ENCODE peak calls at places on chromosomes 6 and 20, in seven cellular contexts. L, X, F, G, D, W and N are unnamed samples.

GRCh38 chr20:33337119-33337518 is 54.1 kb downstream of the BPIFB1 start:
- DNase-seq in W (no peak), F (no peak), D (no peak), X (no peak), L (no peak), G (no peak), N (no peak)

GRCh38 chr20:60046011-60046413 is 87.8 kb downstream of the CDH26 start:
- DNase-seq in D (no peak), W (peak), G (peak), F (no peak), L (no peak), X (peak), N (no peak)

GRCh38 chr20:48230251-48230650 is 445.0 kb upstream of the SULF2 start:
- DNase-seq in L (no peak), D (no peak), W (no peak), G (no peak), F (no peak), X (no peak), N (no peak)

GRCh38 chr6:854405-855073 is 161.6 kb upstream of the EXOC2 start:
- DNase-seq in X (no peak), G (peak), W (no peak), D (no peak), L (no peak), F (no peak), N (no peak)

GRCh38 chr6:90859612-90860011 is 272.7 kb upstream of the MAP3K7 start:
- DNase-seq in L (peak), F (no peak), X (no peak), G (no peak), W (peak), D (no peak), N (no peak)

GRCh38 chr6:131924881-131925474 is 26.2 kb downstream of the CCN2 start:
- DNase-seq in D (no peak), X (no peak), L (peak), G (peak), F (no peak), W (no peak), N (no peak)

GRCh38 chr6:54801244-54801643 is 45.3 kb upstream of the FAM83B start:
- DNase-seq in W (no peak), L (no peak), X (no peak), D (no peak), F (no peak), G (no peak), N (no peak)

GRCh38 chr6:39411465-39411864 is 89.0 kb upstream of the KCNK16 start:
- DNase-seq in G (peak), L (no peak), W (no peak), F (no peak), X (no peak), D (no peak), N (peak)

GRCh38 chr6:77292564-77293546 is 170.4 kb downstream of the HTR1B start:
- DNase-seq in L (no peak), W (no peak), G (peak), X (no peak), D (no peak), F (no peak), N (peak)

GRCh38 chr20:33812673-33813462 is 1.7 kb downstream of the CHMP4B start:
- DNase-seq in G (no peak), L (peak), X (peak), W (no peak), F (no peak), D (no peak), N (no peak)

GRCh38 chr6:3266170-3266569 is 7.4 kb downstream of the PSMG4 start:
- DNase-seq in D (no peak), G (no peak), F (peak), X (no peak), W (peak), L (no peak), N (no peak)

GRCh38 chr6:108868551-108869145 is 20.4 kb downstream of the ARMC2 start:
- DNase-seq in F (peak), X (no peak), G (no peak), D (no peak), W (no peak), L (no peak), N (no peak)

GRCh38 chr20:54025166-54025835 is 45.1 kb downstream of the BCAS1 start:
- DNase-seq in X (no peak), F (no peak), W (no peak), G (no peak), L (no peak), D (no peak), N (no peak)

GRCh38 chr20:4138056-4138455 is 122.7 kb upstream of the RNF24 start:
- DNase-seq in F (no peak), W (no peak), D (no peak), G (no peak), L (no peak), X (no peak), N (no peak)

GRCh38 chr20:3218307-3218988 is 9.2 kb downstream of the ITPA start:
- DNase-seq in X (peak), D (peak), L (peak), G (no peak), F (peak), W (peak), N (no peak)

GRCh38 chr6:29685718-29686326 is 4.9 kb upstream of the ZFP57 start:
- DNase-seq in G (no peak), D (no peak), W (peak), F (peak), X (no peak), L (peak), N (no peak)

GRCh38 chr6:90677440-90677839 is 90.6 kb upstream of the MAP3K7 start:
- DNase-seq in F (no peak), W (no peak), G (no peak), D (no peak), L (no peak), X (no peak), N (no peak)

GRCh38 chr6:158784505-158784904 is 34.7 kb downstream of the EZR start:
- DNase-seq in W (no peak), X (no peak), G (peak), L (no peak), D (no peak), F (no peak), N (peak)

GRCh38 chr6:28587011-28587745 is 61.5 kb downstream of the GPX5 start:
- DNase-seq in W (peak), L (peak), F (peak), D (peak), X (peak), G (no peak), N (no peak)

GRCh38 chr6:20933057-20933792 is 399.0 kb downstream of the CDKAL1 start:
- DNase-seq in D (no peak), F (no peak), L (no peak), W (no peak), G (no peak), X (no peak), N (no peak)

GRCh38 chr6:63391203-63391970 is 71.6 kb upstream of the LGSN start:
- DNase-seq in W (no peak), X (no peak), L (no peak), G (no peak), D (no peak), F (no peak), N (no peak)

GRCh38 chr20:62622877-62623487 is 19.3 kb upstream of the SLCO4A1 start:
- DNase-seq in X (no peak), W (no peak), D (peak), L (no peak), F (peak), G (no peak), N (no peak)

GRCh38 chr20:7497985-7498384 is 442.3 kb downstream of the HAO1 start:
- DNase-seq in F (no peak), D (no peak), L (no peak), W (no peak), G (no peak), X (no peak), N (peak)

GRCh38 chr6:39416728-39417127 is 94.2 kb upstream of the KCNK16 start:
- DNase-seq in W (no peak), G (peak), X (no peak), F (no peak), D (no peak), L (no peak), N (peak)

GRCh38 chr6:108809211-108809610 is 39.0 kb upstream of the ARMC2 start:
- DNase-seq in G (no peak), X (no peak), D (no peak), L (no peak), W (no peak), F (no peak), N (no peak)

GRCh38 chr6:54428437-54428836 is 120.2 kb downstream of the TINAG start:
- DNase-seq in X (no peak), F (no peak), D (no peak), G (no peak), L (no peak), W (no peak), N (no peak)

GRCh38 chr6:1770435-1770843 is 160.7 kb downstream of the FOXC1 start:
- DNase-seq in X (no peak), L (no peak), G (peak), W (no peak), D (no peak), F (no peak), N (no peak)

GRCh38 chr6:49151957-49152356 is 311.1 kb downstream of the MMUT start:
- DNase-seq in F (no peak), D (no peak), W (no peak), X (no peak), L (no peak), G (no peak), N (no peak)

GRCh38 chr20:62585571-62585970 is 56.7 kb upstream of the SLCO4A1 start:
- DNase-seq in G (no peak), D (no peak), L (no peak), X (no peak), F (peak), W (no peak), N (no peak)

GRCh38 chr20:58703765-58704331 is 11.2 kb downstream of the NPEPL1 start:
- DNase-seq in W (no peak), G (no peak), D (no peak), X (no peak), F (no peak), L (no peak), N (no peak)

GRCh38 chr6:111683749-111684267 is 78.1 kb upstream of the TRAF3IP2 start:
- DNase-seq in X (no peak), G (peak), L (no peak), F (peak), D (no peak), W (no peak), N (no peak)

GRCh38 chr20:56395166-56395565 is 2.7 kb downstream of the CSTF1 start:
- DNase-seq in X (no peak), L (no peak), G (no peak), D (no peak), W (no peak), F (no peak), N (no peak)

GRCh38 chr20:56391596-56392281 is at the start of gene AURKA:
- DNase-seq in W (no peak), F (no peak), L (no peak), G (no peak), X (no peak), D (no peak), N (no peak)

GRCh38 chr20:56392282-56393132 is at the start of gene CSTF1:
- DNase-seq in D (peak), W (peak), X (peak), L (peak), G (peak), F (peak), N (peak)

GRCh38 chr20:56393133-56393472 is 658 bp downstream of the CSTF1 start:
- DNase-seq in W (no peak), G (no peak), L (no peak), D (no peak), F (no peak), X (no peak), N (no peak)

GRCh38 chr20:56393653-56394052 is 1.2 kb downstream of the CSTF1 start:
- DNase-seq in F (no peak), X (no peak), D (no peak), W (no peak), G (no peak), L (no peak), N (no peak)
- H3K27ac ChIP-seq in F (no peak), X (peak), D (no peak), W (no peak), G (peak), L (no peak), N (no peak)

GRCh38 chr6:13787146-13787545 is 27.2 kb downstream of the MCUR1 start:
- DNase-seq in D (no peak), L (peak), G (peak), F (no peak), W (no peak), X (no peak), N (no peak)
- H3K27ac ChIP-seq in D (no peak), L (peak), G (no peak), F (no peak), W (peak), X (no peak), N (no peak)

DNA sequence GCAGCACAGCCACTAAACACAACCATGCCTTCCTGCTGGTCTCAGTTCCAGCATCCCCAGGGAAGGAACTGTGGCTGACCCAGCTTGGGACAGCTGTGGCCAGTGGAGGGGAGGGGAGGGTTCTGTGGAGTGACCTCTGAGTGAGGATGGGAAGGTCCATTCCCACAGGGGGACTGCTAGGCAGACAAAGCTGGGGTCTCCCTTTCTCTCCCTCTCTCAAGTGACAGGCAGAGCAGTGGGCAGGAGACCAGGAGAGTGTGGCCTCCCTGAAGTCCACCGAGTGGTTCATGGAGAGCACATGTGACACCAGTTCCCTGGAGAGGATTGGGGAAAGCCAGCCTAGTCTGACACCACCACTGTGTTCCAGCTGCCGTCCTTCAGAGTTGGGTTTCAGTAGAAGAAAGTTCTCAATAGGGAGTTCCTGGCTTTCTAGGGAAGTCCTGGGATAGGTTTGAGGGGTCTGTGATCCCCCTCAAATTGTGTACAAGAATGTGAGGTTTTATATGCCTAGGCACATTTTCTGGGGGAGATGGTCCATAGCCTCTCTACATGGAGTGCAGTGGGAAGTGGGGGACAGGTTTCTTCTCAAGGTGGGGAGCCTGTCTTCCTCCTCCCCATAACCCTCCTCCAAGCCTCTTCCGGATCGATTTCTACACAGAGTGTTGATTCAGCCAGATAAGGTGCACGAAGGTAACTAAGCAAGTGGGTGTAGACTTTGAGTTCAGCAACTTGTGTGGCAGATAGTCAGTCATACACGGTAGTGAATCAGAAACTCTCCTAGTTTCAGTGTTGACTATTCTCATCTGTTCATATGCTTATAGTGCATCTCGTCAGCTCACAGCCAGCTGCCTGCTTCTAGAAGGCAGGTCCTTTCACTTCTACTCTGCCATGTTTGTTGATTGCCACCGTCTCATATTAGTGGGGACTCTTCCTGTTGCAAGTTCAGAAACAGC is 18.9 kb downstream of the MANBAL start:
- DNase-seq in G (no peak), D (no peak), L (no peak), F (peak), X (no peak), W (no peak), N (peak)
- H3K27ac ChIP-seq in G (no peak), D (no peak), L (no peak), F (no peak), X (no peak), W (no peak), N (peak)

GRCh38 chr20:20890751-20891150 is 178.3 kb upstream of the RALGAPA2 start:
- DNase-seq in G (no peak), L (no peak), D (no peak), X (no peak), W (no peak), F (no peak), N (no peak)

GRCh38 chr20:20892328-20892727 is 179.9 kb upstream of the RALGAPA2 start:
- DNase-seq in D (no peak), X (no peak), F (no peak), G (no peak), L (no peak), W (no peak), N (no peak)

GRCh38 chr20:20887593-20888272 is 175.3 kb upstream of the RALGAPA2 start:
- DNase-seq in D (no peak), W (no peak), F (no peak), L (peak), X (no peak), G (no peak), N (no peak)

DNA sequence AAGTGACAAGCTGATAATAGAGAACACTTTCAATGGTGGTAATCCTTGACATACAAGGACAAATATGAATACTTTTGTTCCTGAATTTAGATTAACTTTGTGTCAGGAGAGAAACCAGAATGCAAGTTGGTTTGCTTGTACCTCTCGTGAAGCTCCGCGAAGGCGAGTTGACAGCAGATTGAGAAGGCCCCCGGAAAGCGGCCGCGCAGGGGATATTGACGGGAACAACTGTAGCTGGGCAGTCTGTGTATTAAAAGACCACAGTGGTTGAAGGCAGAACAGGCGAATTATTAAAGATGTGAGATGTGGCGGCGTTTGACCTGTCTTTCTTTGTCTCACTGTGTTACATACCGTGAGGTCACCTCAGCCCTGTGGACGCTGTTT is 175.8 kb upstream of the RALGAPA2 start:
- DNase-seq in G (no peak), X (no peak), D (no peak), L (peak), W (no peak), F (no peak), N (no peak)
- H3K27ac ChIP-seq in G (no peak), X (no peak), D (no peak), L (peak), W (no peak), F (no peak), N (no peak)

GRCh38 chr6:24394777-24395437 is 7.8 kb upstream of the MRS2 start:
- DNase-seq in G (peak), X (peak), F (no peak), W (no peak), D (no peak), L (no peak), N (peak)
- H3K27ac ChIP-seq in G (peak), X (no peak), F (no peak), W (no peak), D (no peak), L (no peak), N (peak)

DNA sequence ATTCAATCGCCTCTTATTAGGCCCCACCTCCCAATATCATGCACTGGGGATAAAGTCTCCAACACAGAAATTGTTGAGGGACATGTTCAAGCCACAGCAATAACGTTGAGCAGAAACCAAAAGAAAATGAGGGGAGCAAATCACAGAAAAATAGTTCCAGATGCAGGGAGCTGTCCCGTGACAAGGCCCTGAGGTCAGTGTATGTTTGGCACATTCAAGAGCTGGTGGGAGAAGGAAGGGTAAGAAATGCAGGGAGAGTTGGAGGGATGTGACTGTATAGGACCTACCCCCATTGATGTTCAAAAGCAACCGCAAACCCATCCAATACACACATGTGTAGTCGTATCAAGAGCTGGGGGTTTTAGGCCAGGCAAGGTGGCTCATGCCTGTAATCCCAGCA is 6.3 kb upstream of the SRSF6 start:
- DNase-seq in X (no peak), W (no peak), F (no peak), L (no peak), D (no peak), G (no peak), N (no peak)
- H3K27ac ChIP-seq in X (no peak), W (no peak), F (no peak), L (no peak), D (no peak), G (no peak), N (no peak)